ENCODE peak calls at places on chromosomes 5 and 9, in ten cellular contexts. One of them, this sample, is unnamed.

GRCh38 chr9:109181284-109181683 is 14.2 kb upstream of the FRRS1L start:
- DNase-seq in stimulated activated CD8-positive, alpha-beta memory T cell treated with anti-CD3 and anti-CD28 coated beads, Interleukin-7, amount 100 ng/mL, for 1 hour: no peak
- DNase-seq in NCI-H1417: no peak
- DNase-seq in activated CD4-positive, alpha-beta T cell treated with anti-CD3 and anti-CD28 coated beads, Interleukin-2, amount 50 U/mL, for 1 hour: no peak
- DNase-seq in fibroblast of lung: no peak
- DNase-seq in AML-193: no peak
- DNase-seq in activated gamma-delta T cell: no peak
- DNase-seq in GM12864: peak
- DNase-seq in A172: no peak
- DNase-seq in CD8-positive, alpha-beta T cell: no peak
- DNase-seq in this sample: no peak

GRCh38 chr5:31809037-31809910 is 170.3 kb downstream of the PDZD2 start:
- DNase-seq in stimulated activated CD8-positive, alpha-beta memory T cell treated with anti-CD3 and anti-CD28 coated beads, Interleukin-7, amount 100 ng/mL, for 1 hour: no peak
- DNase-seq in NCI-H1417: peak
- DNase-seq in activated CD4-positive, alpha-beta T cell treated with anti-CD3 and anti-CD28 coated beads, Interleukin-2, amount 50 U/mL, for 1 hour: peak
- DNase-seq in fibroblast of lung: peak
- DNase-seq in AML-193: peak
- DNase-seq in activated gamma-delta T cell: no peak
- DNase-seq in GM12864: no peak
- DNase-seq in A172: peak
- DNase-seq in CD8-positive, alpha-beta T cell: no peak
- DNase-seq in this sample: no peak

GRCh38 chr9:72276429-72276828 is 88.6 kb downstream of the ZFAND5 start:
- DNase-seq in stimulated activated CD8-positive, alpha-beta memory T cell treated with anti-CD3 and anti-CD28 coated beads, Interleukin-7, amount 100 ng/mL, for 1 hour: no peak
- DNase-seq in NCI-H1417: no peak
- DNase-seq in activated CD4-positive, alpha-beta T cell treated with anti-CD3 and anti-CD28 coated beads, Interleukin-2, amount 50 U/mL, for 1 hour: no peak
- DNase-seq in fibroblast of lung: no peak
- DNase-seq in AML-193: no peak
- DNase-seq in activated gamma-delta T cell: no peak
- DNase-seq in GM12864: no peak
- DNase-seq in A172: no peak
- DNase-seq in CD8-positive, alpha-beta T cell: no peak
- DNase-seq in this sample: no peak

GRCh38 chr5:72234265-72234700 is 85.8 kb downstream of the MRPS27 start:
- DNase-seq in stimulated activated CD8-positive, alpha-beta memory T cell treated with anti-CD3 and anti-CD28 coated beads, Interleukin-7, amount 100 ng/mL, for 1 hour: peak
- DNase-seq in NCI-H1417: no peak
- DNase-seq in activated CD4-positive, alpha-beta T cell treated with anti-CD3 and anti-CD28 coated beads, Interleukin-2, amount 50 U/mL, for 1 hour: no peak
- DNase-seq in fibroblast of lung: peak
- DNase-seq in AML-193: peak
- DNase-seq in activated gamma-delta T cell: no peak
- DNase-seq in GM12864: peak
- DNase-seq in A172: peak
- DNase-seq in CD8-positive, alpha-beta T cell: no peak
- DNase-seq in this sample: no peak

GRCh38 chr9:127788337-127789011 is 2.6 kb downstream of the CDK9 start:
- DNase-seq in stimulated activated CD8-positive, alpha-beta memory T cell treated with anti-CD3 and anti-CD28 coated beads, Interleukin-7, amount 100 ng/mL, for 1 hour: no peak
- DNase-seq in NCI-H1417: no peak
- DNase-seq in activated CD4-positive, alpha-beta T cell treated with anti-CD3 and anti-CD28 coated beads, Interleukin-2, amount 50 U/mL, for 1 hour: no peak
- DNase-seq in fibroblast of lung: no peak
- DNase-seq in AML-193: no peak
- DNase-seq in activated gamma-delta T cell: no peak
- DNase-seq in GM12864: no peak
- DNase-seq in A172: no peak
- DNase-seq in CD8-positive, alpha-beta T cell: no peak
- DNase-seq in this sample: no peak

GRCh38 chr5:80083115-80083890 is 48.2 kb downstream of the THBS4 start:
- DNase-seq in stimulated activated CD8-positive, alpha-beta memory T cell treated with anti-CD3 and anti-CD28 coated beads, Interleukin-7, amount 100 ng/mL, for 1 hour: no peak
- DNase-seq in NCI-H1417: no peak
- DNase-seq in activated CD4-positive, alpha-beta T cell treated with anti-CD3 and anti-CD28 coated beads, Interleukin-2, amount 50 U/mL, for 1 hour: no peak
- DNase-seq in fibroblast of lung: peak
- DNase-seq in AML-193: peak
- DNase-seq in activated gamma-delta T cell: no peak
- DNase-seq in GM12864: no peak
- DNase-seq in A172: peak
- DNase-seq in CD8-positive, alpha-beta T cell: peak
- DNase-seq in this sample: no peak

GRCh38 chr9:127344373-127344995 is 52.5 kb upstream of the SLC2A8 start:
- DNase-seq in stimulated activated CD8-positive, alpha-beta memory T cell treated with anti-CD3 and anti-CD28 coated beads, Interleukin-7, amount 100 ng/mL, for 1 hour: no peak
- DNase-seq in NCI-H1417: no peak
- DNase-seq in activated CD4-positive, alpha-beta T cell treated with anti-CD3 and anti-CD28 coated beads, Interleukin-2, amount 50 U/mL, for 1 hour: no peak
- DNase-seq in fibroblast of lung: no peak
- DNase-seq in AML-193: no peak
- DNase-seq in activated gamma-delta T cell: no peak
- DNase-seq in GM12864: no peak
- DNase-seq in A172: no peak
- DNase-seq in CD8-positive, alpha-beta T cell: no peak
- DNase-seq in this sample: no peak

GRCh38 chr5:112586596-112587062 is 151.1 kb upstream of the APC start:
- DNase-seq in stimulated activated CD8-positive, alpha-beta memory T cell treated with anti-CD3 and anti-CD28 coated beads, Interleukin-7, amount 100 ng/mL, for 1 hour: no peak
- DNase-seq in NCI-H1417: no peak
- DNase-seq in activated CD4-positive, alpha-beta T cell treated with anti-CD3 and anti-CD28 coated beads, Interleukin-2, amount 50 U/mL, for 1 hour: no peak
- DNase-seq in fibroblast of lung: no peak
- DNase-seq in AML-193: no peak
- DNase-seq in activated gamma-delta T cell: no peak
- DNase-seq in GM12864: no peak
- DNase-seq in A172: no peak
- DNase-seq in CD8-positive, alpha-beta T cell: no peak
- DNase-seq in this sample: no peak

GRCh38 chr9:526904-527591 is 312.4 kb downstream of the DOCK8 start:
- DNase-seq in stimulated activated CD8-positive, alpha-beta memory T cell treated with anti-CD3 and anti-CD28 coated beads, Interleukin-7, amount 100 ng/mL, for 1 hour: no peak
- DNase-seq in NCI-H1417: no peak
- DNase-seq in activated CD4-positive, alpha-beta T cell treated with anti-CD3 and anti-CD28 coated beads, Interleukin-2, amount 50 U/mL, for 1 hour: no peak
- DNase-seq in fibroblast of lung: no peak
- DNase-seq in AML-193: no peak
- DNase-seq in activated gamma-delta T cell: no peak
- DNase-seq in GM12864: no peak
- DNase-seq in A172: no peak
- DNase-seq in CD8-positive, alpha-beta T cell: no peak
- DNase-seq in this sample: no peak

GRCh38 chr5:174843263-174844250 is 119.2 kb downstream of the MSX2 start:
- DNase-seq in stimulated activated CD8-positive, alpha-beta memory T cell treated with anti-CD3 and anti-CD28 coated beads, Interleukin-7, amount 100 ng/mL, for 1 hour: no peak
- DNase-seq in NCI-H1417: no peak
- DNase-seq in activated CD4-positive, alpha-beta T cell treated with anti-CD3 and anti-CD28 coated beads, Interleukin-2, amount 50 U/mL, for 1 hour: no peak
- DNase-seq in fibroblast of lung: peak
- DNase-seq in AML-193: no peak
- DNase-seq in activated gamma-delta T cell: no peak
- DNase-seq in GM12864: no peak
- DNase-seq in A172: no peak
- DNase-seq in CD8-positive, alpha-beta T cell: no peak
- DNase-seq in this sample: no peak

This sample was measured in T follicular helper cell.